ENCODE peak calls at places on chromosome 19, in five cellular contexts. U, L, Z, N and A are unnamed samples.

GRCh38 chr19:22882797-22883196 is 50.7 kb downstream of the ZNF723 start:
- DNase-seq in U (peak; percentile 4), L (peak; percentile 68), Z (peak; percentile 17), N (peak; percentile 2), A (peak; percentile 27)

GRCh38 chr19:11541238-11541637 is 2.6 kb downstream of the CNN1 start:
- DNase-seq in U (no peak), L (no peak), Z (peak; percentile 12), N (no peak), A (no peak)

GRCh38 chr19:39915101-39915847 is 19.2 kb downstream of the FCGBP start:
- DNase-seq in U (no peak), L (no peak), Z (no peak), N (no peak), A (no peak)

GRCh38 chr19:42143341-42144234 is 11.3 kb upstream of the POU2F2 start:
- DNase-seq in U (no peak), L (peak; percentile 28), Z (no peak), N (peak; percentile 88), A (peak; percentile 60)

GRCh38 chr19:33032218-33032781 is 32.4 kb downstream of the RHPN2 start:
- DNase-seq in U (no peak), L (peak; percentile 19), Z (no peak), N (peak; percentile 19), A (no peak)

GRCh38 chr19:41811036-41811435 is 14.6 kb downstream of the CEACAM3 start:
- DNase-seq in U (no peak), L (no peak), Z (no peak), N (no peak), A (no peak)

GRCh38 chr19:42241279-42241678 is 1.1 kb downstream of the GSK3A start:
- DNase-seq in U (no peak), L (no peak), Z (no peak), N (no peak), A (no peak)

GRCh38 chr19:48302600-48302959 is 22.8 kb upstream of the EMP3 start:
- DNase-seq in U (no peak), L (no peak), Z (no peak), N (no peak), A (no peak)

GRCh38 chr19:49042177-49042576 is 1.5 kb upstream of the CGB5 start:
- DNase-seq in U (no peak), L (peak; percentile 80), Z (no peak), N (no peak), A (peak; percentile 33)

GRCh38 chr19:2549701-2550191 is 73.8 kb downstream of the GADD45B start:
- DNase-seq in U (no peak), L (peak; percentile 76), Z (no peak), N (no peak), A (peak; percentile 96)

GRCh38 chr19:49676136-49676689 is 858 bp upstream of the PRMT1 start:
- DNase-seq in U (peak; percentile 83), L (peak; percentile 86), Z (peak; percentile 87), N (peak; percentile 96), A (peak; percentile 93)

GRCh38 chr19:58554494-58555368 is at the start of gene CHMP2A:
- DNase-seq in U (peak; percentile 96), L (peak; percentile 98), Z (peak; percentile 96), N (peak; percentile 99), A (peak; percentile 99)

GRCh38 chr19:41456342-41456918 is 13.5 kb downstream of the ERICH4 start:
- DNase-seq in U (no peak), L (no peak), Z (no peak), N (no peak), A (peak; percentile 86)

GRCh38 chr19:17751103-17751911 is at the start of gene FCHO1:
- DNase-seq in U (no peak), L (no peak), Z (peak; percentile 44), N (no peak), A (no peak)

GRCh38 chr19:40672038-40672437 is 18.4 kb downstream of the NUMBL start:
- DNase-seq in U (no peak), L (no peak), Z (no peak), N (no peak), A (no peak)

GRCh38 chr19:10104665-10105221 is 1.4 kb upstream of the PPAN start:
- DNase-seq in U (no peak), L (no peak), Z (no peak), N (no peak), A (no peak)

GRCh38 chr19:39514840-39515550 is at the start of gene SELENOV:
- DNase-seq in U (peak; percentile 83), L (no peak), Z (no peak), N (peak; percentile 87), A (no peak)

GRCh38 chr19:43934055-43934984 is 762 bp downstream of the ZNF45 start:
- DNase-seq in U (peak; percentile 15), L (peak; percentile 51), Z (no peak), N (peak; percentile 4), A (peak; percentile 39)

GRCh38 chr19:32599736-32600157 is 18.8 kb downstream of the PDCD5 start:
- DNase-seq in U (peak; percentile 73), L (peak; percentile 55), Z (peak; percentile 52), N (peak; percentile 77), A (peak; percentile 75)

GRCh38 chr19:18419195-18419698 is at the start of gene SSBP4:
- DNase-seq in U (peak; percentile 97), L (peak; percentile 85), Z (peak; percentile 69), N (peak; percentile 91), A (peak; percentile 93)

GRCh38 chr19:16285769-16286564 is 38.7 kb upstream of the KLF2 start:
- DNase-seq in U (no peak), L (no peak), Z (no peak), N (peak; percentile 55), A (no peak)

GRCh38 chr19:1080360-1081161 is 13.6 kb downstream of the ARHGAP45 start:
- DNase-seq in U (no peak), L (no peak), Z (no peak), N (no peak), A (no peak)

GRCh38 chr19:43754312-43754561 is 525 bp downstream of the SMG9 start:
- DNase-seq in U (no peak), L (no peak), Z (no peak), N (no peak), A (no peak)

GRCh38 chr19:36573948-36574726 is 1.0 kb upstream of the ZNF529 start:
- DNase-seq in U (no peak), L (peak; percentile 1), Z (no peak), N (no peak), A (peak; percentile 62)

GRCh38 chr19:1837222-1837565 is 11.1 kb downstream of the REXO1 start:
- DNase-seq in U (peak; percentile 55), L (no peak), Z (no peak), N (no peak), A (no peak)

GRCh38 chr19:34579281-34580054 is 97.5 kb downstream of the SCGB2B2 start:
- DNase-seq in U (no peak), L (no peak), Z (no peak), N (no peak), A (no peak)

GRCh38 chr19:46637224-46637623 is 1.2 kb upstream of the GNG8 start:
- DNase-seq in U (no peak), L (no peak), Z (no peak), N (no peak), A (no peak)

GRCh38 chr19:46634045-46634655 is 1.9 kb downstream of the GNG8 start:
- DNase-seq in U (peak; percentile 90), L (peak; percentile 84), Z (peak; percentile 89), N (peak; percentile 95), A (peak; percentile 93)

GRCh38 chr19:46633130-46633529 is 2.9 kb downstream of the GNG8 start:
- DNase-seq in U (no peak), L (no peak), Z (no peak), N (no peak), A (no peak)

GRCh38 chr19:46634656-46635218 is 1.3 kb downstream of the GNG8 start:
- DNase-seq in U (no peak), L (no peak), Z (no peak), N (peak; percentile 55), A (no peak)

DNA sequence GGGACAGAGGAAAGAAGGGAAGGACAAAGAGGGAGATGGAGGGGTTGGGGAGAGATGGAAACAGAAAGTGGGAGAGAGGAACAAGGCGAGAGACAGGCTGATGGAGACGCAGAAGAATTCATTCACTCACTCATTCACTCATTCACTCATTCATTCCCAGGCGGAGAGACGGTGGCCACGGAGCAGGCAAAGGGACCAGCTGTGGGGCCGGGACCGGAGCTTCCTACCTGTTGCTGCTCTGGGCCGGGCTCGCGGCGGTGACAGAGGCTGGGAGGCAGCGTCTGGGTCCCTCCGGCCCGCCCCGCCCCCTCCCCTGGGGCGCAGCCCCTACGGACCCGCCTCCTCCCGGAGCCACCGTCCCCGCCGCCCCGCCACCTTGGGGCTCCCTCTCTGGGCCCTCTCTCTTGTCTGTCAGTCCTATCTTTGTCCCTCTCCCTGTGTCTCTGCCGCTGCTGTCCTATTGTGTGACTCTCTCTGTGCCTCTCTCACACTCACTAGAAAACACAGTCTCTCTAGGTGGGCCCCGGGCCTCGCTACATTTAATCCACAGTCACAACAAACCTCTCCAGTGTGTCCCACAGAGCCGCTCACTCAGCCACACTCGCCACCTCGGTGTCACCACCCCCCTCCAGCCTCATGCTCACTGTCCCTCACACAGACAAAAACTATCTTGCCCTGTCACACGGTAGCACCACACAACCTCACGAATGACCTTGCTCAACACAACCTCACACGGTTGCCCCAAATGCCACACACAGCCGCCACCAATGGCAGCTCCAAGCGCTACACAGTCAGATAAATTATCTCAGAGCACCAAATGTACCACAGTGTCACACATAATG is at the start of gene GNG8:
- DNase-seq in U (no peak), L (no peak), Z (no peak), N (peak; percentile 72), A (no peak)
- TF ChIP-seq EZH2phosphoT487 in U (no peak), L (no peak), Z (no peak), N (no peak), A (no peak)

DNA sequence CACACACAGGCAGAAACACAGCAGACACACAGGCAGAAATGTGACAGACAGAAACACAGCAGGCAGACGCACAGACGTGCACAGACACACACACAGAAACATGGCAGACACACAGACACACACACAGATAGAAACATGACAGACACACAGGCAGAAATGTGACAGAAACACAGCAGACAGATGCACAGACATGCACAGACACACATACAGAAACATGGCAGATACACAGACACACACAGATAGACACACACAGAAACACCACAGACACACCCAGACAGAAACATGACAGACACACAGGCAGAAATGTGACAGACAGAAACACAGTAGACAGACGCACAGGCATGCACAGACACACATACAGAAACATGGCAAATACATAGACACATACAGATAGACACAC is 1.3 kb downstream of the TBXA2R start:
- DNase-seq in U (no peak), L (no peak), Z (no peak), N (no peak), A (no peak)
- H3K9ac ChIP-seq in U (no peak overlapping the region), L (no peak overlapping the region), Z (no peak overlapping the region), N (no peak overlapping the region), A (no peak overlapping the region)

GRCh38 chr19:14248578-14249011 is 42.6 kb upstream of the ADGRL1 start:
- DNase-seq in U (peak; percentile 85), L (peak; percentile 43), Z (no peak), N (peak; percentile 93), A (peak; percentile 41)
- TF ChIP-seq EZH2phosphoT487 in U (no peak), L (no peak), Z (no peak), N (no peak), A (no peak)

GRCh38 chr19:56297010-56297409 is 17.6 kb downstream of the ZSCAN5A start:
- DNase-seq in U (no peak), L (no peak), Z (no peak), N (no peak), A (no peak)

GRCh38 chr19:56299688-56300087 is 15.0 kb downstream of the ZSCAN5A start:
- DNase-seq in U (no peak), L (no peak), Z (no peak), N (no peak), A (no peak)

GRCh38 chr19:56291857-56292256 is 19.3 kb downstream of the EDDM13 start:
- DNase-seq in U (no peak), L (no peak), Z (no peak), N (no peak), A (no peak)

GRCh38 chr19:56294557-56294956 is 20.1 kb downstream of the ZSCAN5A start:
- DNase-seq in U (no peak), L (peak; percentile 80), Z (no peak), N (peak; percentile 28), A (no peak)

GRCh38 chr19:56295531-56296455 is 18.8 kb downstream of the ZSCAN5A start:
- DNase-seq in U (no peak), L (no peak), Z (no peak), N (no peak), A (no peak)
- H3K9ac ChIP-seq in U (no peak overlapping the region), L (no peak overlapping the region), Z (no peak overlapping the region), N (no peak overlapping the region), A (no peak overlapping the region)